ENCODE peak calls at places on chromosomes 2 and 18, in nine cellular contexts. One of them, this sample, is unnamed. For H3K4me1, the result is how much of the 10 kb centered on the place peaks cover.

GRCh38 chr2:68715353-68716041 is 19.1 kb upstream of the ARHGAP25 start:
- DNase-seq in CD8-positive, alpha-beta T cell: peak
- DNase-seq in kidney: peak
- DNase-seq in ovary: peak
- DNase-seq in transverse colon: peak
- DNase-seq in lower lobe of right lung: peak
- DNase-seq in aorta: no peak
- DNase-seq in adrenal gland: peak
- DNase-seq in sigmoid colon: no peak
- DNase-seq in this sample: no peak

GRCh38 chr2:28975671-28976070 is 5.4 kb upstream of the TOGARAM2 start:
- DNase-seq in CD8-positive, alpha-beta T cell: no peak
- DNase-seq in kidney: no peak
- DNase-seq in ovary: no peak
- DNase-seq in transverse colon: no peak
- DNase-seq in lower lobe of right lung: no peak
- DNase-seq in aorta: no peak
- DNase-seq in adrenal gland: no peak
- DNase-seq in sigmoid colon: peak
- DNase-seq in this sample: no peak

GRCh38 chr18:26930630-26931029 is 65.1 kb upstream of the AQP4 start:
- DNase-seq in CD8-positive, alpha-beta T cell: no peak
- DNase-seq in kidney: no peak
- DNase-seq in ovary: no peak
- DNase-seq in transverse colon: no peak
- DNase-seq in lower lobe of right lung: no peak
- DNase-seq in aorta: no peak
- DNase-seq in adrenal gland: no peak
- DNase-seq in sigmoid colon: no peak
- DNase-seq in this sample: no peak

GRCh38 chr2:158181171-158181570 is 79.5 kb downstream of the UPP2 start:
- DNase-seq in CD8-positive, alpha-beta T cell: no peak
- DNase-seq in kidney: no peak
- DNase-seq in ovary: no peak
- DNase-seq in transverse colon: no peak
- DNase-seq in lower lobe of right lung: no peak
- DNase-seq in aorta: no peak
- DNase-seq in adrenal gland: no peak
- DNase-seq in sigmoid colon: no peak
- DNase-seq in this sample: no peak

GRCh38 chr2:46459694-46460093 is 19.7 kb upstream of the TMEM247 start:
- DNase-seq in CD8-positive, alpha-beta T cell: no peak
- DNase-seq in kidney: no peak
- DNase-seq in ovary: no peak
- DNase-seq in transverse colon: no peak
- DNase-seq in lower lobe of right lung: no peak
- DNase-seq in aorta: no peak
- DNase-seq in adrenal gland: no peak
- DNase-seq in sigmoid colon: no peak
- DNase-seq in this sample: no peak

GRCh38 chr2:149334156-149334555 is 3.8 kb downstream of the LYPD6 start:
- DNase-seq in CD8-positive, alpha-beta T cell: no peak
- DNase-seq in kidney: no peak
- DNase-seq in ovary: no peak
- DNase-seq in transverse colon: no peak
- DNase-seq in lower lobe of right lung: no peak
- DNase-seq in aorta: no peak
- DNase-seq in adrenal gland: no peak
- DNase-seq in sigmoid colon: no peak
- DNase-seq in this sample: no peak

GRCh38 chr2:173986805-173987204 is 21.6 kb upstream of the SP3 start:
- DNase-seq in CD8-positive, alpha-beta T cell: no peak
- DNase-seq in kidney: no peak
- DNase-seq in ovary: peak
- DNase-seq in transverse colon: peak
- DNase-seq in lower lobe of right lung: no peak
- DNase-seq in aorta: no peak
- DNase-seq in adrenal gland: no peak
- DNase-seq in sigmoid colon: peak
- DNase-seq in this sample: no peak

GRCh38 chr2:209425082-209426071 is 1.5 kb downstream of the MAP2 start:
- DNase-seq in CD8-positive, alpha-beta T cell: no peak
- DNase-seq in kidney: no peak
- DNase-seq in ovary: no peak
- DNase-seq in transverse colon: no peak
- DNase-seq in lower lobe of right lung: no peak
- DNase-seq in aorta: no peak
- DNase-seq in adrenal gland: peak
- DNase-seq in sigmoid colon: no peak
- DNase-seq in this sample: peak

GRCh38 chr2:44929680-44930273 is 11.7 kb upstream of the SIX3 start:
- DNase-seq in CD8-positive, alpha-beta T cell: no peak
- DNase-seq in kidney: no peak
- DNase-seq in ovary: no peak
- DNase-seq in transverse colon: no peak
- DNase-seq in lower lobe of right lung: peak
- DNase-seq in aorta: peak
- DNase-seq in adrenal gland: no peak
- DNase-seq in sigmoid colon: no peak
- DNase-seq in this sample: no peak

GRCh38 chr18:11324956-11325873 is 175.8 kb upstream of the PIEZO2 start:
- DNase-seq in CD8-positive, alpha-beta T cell: no peak
- DNase-seq in kidney: no peak
- DNase-seq in ovary: no peak
- DNase-seq in transverse colon: no peak
- DNase-seq in lower lobe of right lung: no peak
- DNase-seq in aorta: no peak
- DNase-seq in adrenal gland: no peak
- DNase-seq in sigmoid colon: no peak
- DNase-seq in this sample: no peak

GRCh38 chr2:217331577-217332139 is 471.8 kb upstream of the TNP1 start:
- DNase-seq in CD8-positive, alpha-beta T cell: no peak
- DNase-seq in kidney: no peak
- DNase-seq in ovary: no peak
- DNase-seq in transverse colon: no peak
- DNase-seq in lower lobe of right lung: no peak
- DNase-seq in aorta: no peak
- DNase-seq in adrenal gland: no peak
- DNase-seq in sigmoid colon: no peak
- DNase-seq in this sample: peak

GRCh38 chr2:169776483-169776802 is 22.2 kb upstream of the SSB start:
- DNase-seq in CD8-positive, alpha-beta T cell: no peak
- DNase-seq in kidney: no peak
- DNase-seq in ovary: no peak
- DNase-seq in transverse colon: no peak
- DNase-seq in lower lobe of right lung: no peak
- DNase-seq in aorta: no peak
- DNase-seq in adrenal gland: no peak
- DNase-seq in sigmoid colon: no peak
- DNase-seq in this sample: no peak

GRCh38 chr2:31642707-31643106 is 62.0 kb upstream of the SRD5A2 start:
- DNase-seq in CD8-positive, alpha-beta T cell: no peak
- DNase-seq in kidney: no peak
- DNase-seq in ovary: no peak
- DNase-seq in transverse colon: no peak
- DNase-seq in lower lobe of right lung: no peak
- DNase-seq in aorta: no peak
- DNase-seq in adrenal gland: no peak
- DNase-seq in sigmoid colon: no peak
- DNase-seq in this sample: no peak

GRCh38 chr18:36265035-36265434 is 32.5 kb upstream of the FHOD3 start:
- DNase-seq in CD8-positive, alpha-beta T cell: no peak
- DNase-seq in kidney: no peak
- DNase-seq in ovary: no peak
- DNase-seq in transverse colon: no peak
- DNase-seq in lower lobe of right lung: no peak
- DNase-seq in aorta: no peak
- DNase-seq in adrenal gland: peak
- DNase-seq in sigmoid colon: no peak
- DNase-seq in this sample: no peak

GRCh38 chr18:9823805-9824473 is 61.8 kb upstream of the TXNDC2 start:
- DNase-seq in CD8-positive, alpha-beta T cell: no peak
- DNase-seq in kidney: no peak
- DNase-seq in ovary: no peak
- DNase-seq in transverse colon: no peak
- DNase-seq in lower lobe of right lung: no peak
- DNase-seq in aorta: no peak
- DNase-seq in adrenal gland: no peak
- DNase-seq in sigmoid colon: peak
- DNase-seq in this sample: no peak

GRCh38 chr2:47950340-47951280 is 44.3 kb upstream of the FBXO11 start:
- DNase-seq in CD8-positive, alpha-beta T cell: no peak
- DNase-seq in kidney: no peak
- DNase-seq in ovary: no peak
- DNase-seq in transverse colon: no peak
- DNase-seq in lower lobe of right lung: no peak
- DNase-seq in aorta: no peak
- DNase-seq in adrenal gland: no peak
- DNase-seq in sigmoid colon: no peak
- DNase-seq in this sample: no peak

GRCh38 chr2:46252891-46253659 is 44.1 kb upstream of the EPAS1 start:
- DNase-seq in CD8-positive, alpha-beta T cell: no peak
- DNase-seq in kidney: no peak
- DNase-seq in ovary: no peak
- DNase-seq in transverse colon: no peak
- DNase-seq in lower lobe of right lung: no peak
- DNase-seq in aorta: no peak
- DNase-seq in adrenal gland: peak
- DNase-seq in sigmoid colon: no peak
- DNase-seq in this sample: peak

GRCh38 chr2:220373878-220374277 is 746.4 kb downstream of the SLC4A3 start:
- DNase-seq in CD8-positive, alpha-beta T cell: no peak
- DNase-seq in kidney: no peak
- DNase-seq in ovary: no peak
- DNase-seq in transverse colon: no peak
- DNase-seq in lower lobe of right lung: no peak
- DNase-seq in aorta: no peak
- DNase-seq in adrenal gland: no peak
- DNase-seq in sigmoid colon: no peak
- DNase-seq in this sample: no peak

GRCh38 chr2:143128681-143129580 is at the start of gene ARHGAP15:
- DNase-seq in CD8-positive, alpha-beta T cell: peak
- DNase-seq in kidney: no peak
- DNase-seq in ovary: no peak
- DNase-seq in transverse colon: peak
- DNase-seq in lower lobe of right lung: peak
- DNase-seq in aorta: no peak
- DNase-seq in adrenal gland: no peak
- DNase-seq in sigmoid colon: no peak
- DNase-seq in this sample: no peak

GRCh38 chr2:232335859-232336215 is 42.7 kb upstream of the ALPP start:
- DNase-seq in CD8-positive, alpha-beta T cell: no peak
- DNase-seq in kidney: no peak
- DNase-seq in ovary: no peak
- DNase-seq in transverse colon: peak
- DNase-seq in lower lobe of right lung: peak
- DNase-seq in aorta: no peak
- DNase-seq in adrenal gland: peak
- DNase-seq in sigmoid colon: peak
- DNase-seq in this sample: no peak

GRCh38 chr2:73037947-73038585 is 33.4 kb downstream of the SFXN5 start:
- DNase-seq in CD8-positive, alpha-beta T cell: no peak
- DNase-seq in kidney: no peak
- DNase-seq in ovary: no peak
- DNase-seq in transverse colon: no peak
- DNase-seq in lower lobe of right lung: no peak
- DNase-seq in aorta: no peak
- DNase-seq in adrenal gland: no peak
- DNase-seq in sigmoid colon: no peak
- DNase-seq in this sample: no peak
- H3K4me1 ChIP-seq in CD8-positive, alpha-beta T cell: under half
- H3K4me1 ChIP-seq in kidney: under half
- H3K4me1 ChIP-seq in ovary: under half
- H3K4me1 ChIP-seq in transverse colon: under half
- H3K4me1 ChIP-seq in lower lobe of right lung: under half
- H3K4me1 ChIP-seq in aorta: under half
- H3K4me1 ChIP-seq in adrenal gland: under half
- H3K4me1 ChIP-seq in sigmoid colon: under half
- H3K4me1 ChIP-seq in this sample: under half

DNA sequence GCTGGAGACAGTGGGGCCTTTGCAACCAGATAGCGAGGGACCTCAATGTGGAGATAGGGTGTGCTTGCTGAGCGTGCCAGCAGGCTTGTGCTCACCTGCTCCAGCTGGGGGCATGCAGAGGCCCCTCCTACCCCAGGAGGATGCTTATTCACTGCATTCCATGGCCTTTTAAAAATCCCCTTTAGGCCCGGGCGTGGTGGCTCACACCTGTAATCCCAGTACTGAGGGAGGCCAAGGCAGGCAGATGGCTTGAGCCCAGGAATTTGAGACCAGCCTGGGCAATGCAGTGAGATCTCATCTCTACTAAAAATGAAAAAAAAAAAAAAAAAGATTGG is 54.5 kb downstream of the ODC1 start:
- DNase-seq in CD8-positive, alpha-beta T cell: no peak
- DNase-seq in kidney: no peak
- DNase-seq in ovary: no peak
- DNase-seq in transverse colon: no peak
- DNase-seq in lower lobe of right lung: no peak
- DNase-seq in aorta: no peak
- DNase-seq in adrenal gland: no peak
- DNase-seq in sigmoid colon: no peak
- DNase-seq in this sample: no peak
- H3K27ac ChIP-seq in CD8-positive, alpha-beta T cell: no peak
- H3K27ac ChIP-seq in kidney: no peak
- H3K27ac ChIP-seq in ovary: no peak
- H3K27ac ChIP-seq in transverse colon: no peak
- H3K27ac ChIP-seq in lower lobe of right lung: peak
- H3K27ac ChIP-seq in aorta: no peak
- H3K27ac ChIP-seq in adrenal gland: no peak
- H3K27ac ChIP-seq in sigmoid colon: no peak
- H3K27ac ChIP-seq in this sample: peak

DNA sequence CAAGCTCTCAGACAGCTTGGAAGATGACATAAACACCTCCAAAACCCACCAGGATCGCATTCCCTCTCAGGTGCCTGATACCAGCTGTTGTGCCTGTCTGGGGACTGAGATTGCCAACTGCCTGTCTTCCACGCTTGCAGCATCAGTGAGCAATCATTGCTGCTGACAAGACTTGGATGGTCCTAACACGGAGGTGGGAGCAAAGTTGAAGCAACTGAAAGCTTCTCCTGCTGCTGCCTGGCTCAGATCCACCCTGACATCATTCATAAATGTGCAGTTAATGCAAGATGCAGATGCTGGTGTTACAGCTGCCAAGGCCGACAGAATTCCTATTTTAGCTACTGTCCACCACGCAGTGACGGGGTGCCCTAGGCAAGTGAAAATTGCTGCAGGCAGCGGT is 131.4 kb downstream of the VWC2L start:
- DNase-seq in CD8-positive, alpha-beta T cell: no peak
- DNase-seq in kidney: no peak
- DNase-seq in ovary: no peak
- DNase-seq in transverse colon: no peak
- DNase-seq in lower lobe of right lung: no peak
- DNase-seq in aorta: no peak
- DNase-seq in adrenal gland: no peak
- DNase-seq in sigmoid colon: no peak
- DNase-seq in this sample: no peak
- H3K4me1 ChIP-seq in CD8-positive, alpha-beta T cell: under half
- H3K4me1 ChIP-seq in kidney: under half
- H3K4me1 ChIP-seq in ovary: under half
- H3K4me1 ChIP-seq in transverse colon: under half
- H3K4me1 ChIP-seq in lower lobe of right lung: under half
- H3K4me1 ChIP-seq in aorta: under half
- H3K4me1 ChIP-seq in adrenal gland: under half
- H3K4me1 ChIP-seq in sigmoid colon: under half
- H3K4me1 ChIP-seq in this sample: under half

GRCh38 chr2:86193901-86194567 is 1.2 kb downstream of the IMMT start:
- DNase-seq in CD8-positive, alpha-beta T cell: no peak
- DNase-seq in kidney: no peak
- DNase-seq in ovary: no peak
- DNase-seq in transverse colon: no peak
- DNase-seq in lower lobe of right lung: no peak
- DNase-seq in aorta: no peak
- DNase-seq in adrenal gland: peak
- DNase-seq in sigmoid colon: no peak
- DNase-seq in this sample: no peak
- H3K27ac ChIP-seq in CD8-positive, alpha-beta T cell: no peak
- H3K27ac ChIP-seq in kidney: peak
- H3K27ac ChIP-seq in ovary: peak
- H3K27ac ChIP-seq in transverse colon: peak
- H3K27ac ChIP-seq in lower lobe of right lung: peak
- H3K27ac ChIP-seq in aorta: peak
- H3K27ac ChIP-seq in adrenal gland: peak
- H3K27ac ChIP-seq in sigmoid colon: peak
- H3K27ac ChIP-seq in this sample: peak

This sample was measured in PC-9.